ENCODE peak calls at places on chromosomes 16 and 17, in ten cellular contexts. A is mucosa of descending colon; B is AG04450; O is neuronal stem cell; Q is stimulated activated CD4-positive, alpha-beta T cell treated with anti-CD3 and anti-CD28 coated beads, TNF-alpha, amount 100 ng/mL, for 48 hours; I is chondrocyte; D is H1; H is AML-193; E is lung microvascular endothelial cell; P is T-helper 2 cell. K is an unnamed sample.
A peak's percentile ranks its signal among the peaks of the same experiment; 100 is the strongest.

GRCh38 chr17:47695664-47696376 is 1.9 kb downstream of the TBKBP1 start:
- DNase-seq in B (no peak), I (peak; percentile 90), P (no peak), Q (no peak), A (no peak), H (no peak), D (no peak), O (no peak), E (no peak), K (no peak)

GRCh38 chr16:14092579-14092978 is 21.5 kb downstream of the MRTFB start:
- DNase-seq in D (no peak), O (no peak), A (no peak), H (no peak), Q (no peak), I (no peak), E (no peak), B (no peak), P (no peak), K (no peak)

GRCh38 chr17:74085434-74085833 is 118.0 kb upstream of the RPL38 start:
- DNase-seq in A (no peak), O (no peak), I (no peak), B (no peak), P (no peak), D (no peak), Q (no peak), E (peak; percentile 3), H (no peak), K (no peak)

GRCh38 chr16:67155305-67156145 is 4.2 kb downstream of the TRADD start:
- DNase-seq in B (peak; percentile 33), I (no peak), H (peak; percentile 59), D (no peak), P (peak; percentile 68), A (peak; percentile 86), E (peak; percentile 86), O (peak; percentile 82), Q (peak; percentile 71), K (peak; percentile 65)

GRCh38 chr17:12007466-12007865 is 10.2 kb upstream of the ZNF18 start:
- DNase-seq in Q (no peak), O (no peak), D (no peak), E (no peak), P (no peak), I (no peak), B (no peak), A (no peak), H (no peak), K (no peak)

GRCh38 chr16:46607529-46607928 is 13.7 kb downstream of the SHCBP1 start:
- DNase-seq in E (peak; percentile 83), A (no peak), I (no peak), B (peak; percentile 29), H (peak; percentile 16), Q (no peak), D (no peak), P (no peak), O (no peak), K (no peak)

GRCh38 chr16:73365010-73365409 is 317.1 kb upstream of the ZFHX3 start:
- DNase-seq in Q (no peak), P (no peak), I (no peak), D (no peak), O (no peak), E (no peak), B (peak; percentile 16), H (no peak), A (no peak), K (no peak)

GRCh38 chr17:32443827-32444300 is 446 bp upstream of the PSMD11 start:
- DNase-seq in Q (no peak), I (no peak), D (no peak), P (no peak), E (no peak), B (no peak), A (no peak), O (no peak), H (no peak), K (no peak)

GRCh38 chr17:76452646-76453430 is at the start of gene UBE2O:
- DNase-seq in I (peak; percentile 96), Q (peak; percentile 91), P (peak; percentile 91), E (peak; percentile 91), B (no peak), H (peak; percentile 90), O (peak; percentile 89), D (peak; percentile 83), A (peak; percentile 93), K (peak; percentile 83)

K was measured in HL-60.